ENCODE peak calls at places on chromosomes 2 and 18, in four cellular contexts. G is stimulated activated CD4-positive, alpha-beta T cell treated with anti-CD3 and anti-CD28 coated beads, Interleukin-12 subunit alpha, Interleukin-12 subunit beta, amount 100 ng/mL, for 48 hours; A is NCI-H1105; Y is upper lobe of right lung. I is an unnamed sample.

GRCh38 chr2:158519481-158519880 is 62.7 kb downstream of the PKP4 start:
- DNase-seq in Y (no peak), G (no peak), A (no peak), I (no peak)

GRCh38 chr2:85873679-85874078 is 15.1 kb downstream of the ST3GAL5 start:
- DNase-seq in G (no peak), Y (no peak), A (no peak), I (no peak)

GRCh38 chr2:33083671-33084387 is 137.1 kb downstream of the LTBP1 start:
- DNase-seq in G (no peak), Y (no peak), A (no peak), I (no peak)

GRCh38 chr2:186433777-186434432 is 52.2 kb upstream of the ZC3H15 start:
- DNase-seq in Y (no peak), A (no peak), G (no peak), I (no peak)

GRCh38 chr18:2891526-2892431 is 45.0 kb downstream of the EMILIN2 start:
- DNase-seq in A (no peak), G (no peak), Y (no peak), I (no peak)

GRCh38 chr2:136022747-136023146 is 37.3 kb upstream of the DARS1 start:
- DNase-seq in Y (no peak), A (no peak), G (no peak), I (no peak)

GRCh38 chr2:8779795-8780194 is 57.6 kb downstream of the KIDINS220 start:
- DNase-seq in A (no peak), G (no peak), Y (no peak), I (no peak)

GRCh38 chr2:196331816-196332215 is 160.4 kb upstream of the STK17B start:
- DNase-seq in G (no peak), A (no peak), Y (no peak), I (no peak)

GRCh38 chr2:84838434-84839145 is 42.3 kb downstream of the TRABD2A start:
- DNase-seq in Y (no peak), A (no peak), G (no peak), I (no peak)

GRCh38 chr18:75784413-75784812 is 356.9 kb upstream of the SMIM21 start:
- DNase-seq in A (no peak), G (no peak), Y (no peak), I (no peak)

GRCh38 chr2:49241991-49242390 is 87.7 kb upstream of the FSHR start:
- DNase-seq in Y (no peak), G (no peak), A (no peak), I (no peak)

GRCh38 chr18:48031011-48031480 is 100.6 kb upstream of the SMAD2 start:
- DNase-seq in Y (peak), G (no peak), A (peak), I (peak)

GRCh38 chr18:22650247-22650646 is 232.5 kb upstream of the CTAGE1 start:
- DNase-seq in A (no peak), Y (no peak), G (no peak), I (no peak)

GRCh38 chr18:79800353-79801180 is 2.8 kb downstream of the KCNG2 start:
- DNase-seq in Y (peak), A (no peak), G (no peak), I (no peak)

GRCh38 chr2:175567435-175568061 is 386.0 kb upstream of the ATP5MC3 start:
- DNase-seq in A (no peak), G (no peak), Y (no peak), I (no peak)

GRCh38 chr2:96802281-96802595 is 13.8 kb upstream of the CNNM3 start:
- DNase-seq in A (no peak), G (peak), Y (peak), I (no peak)

GRCh38 chr18:11529081-11529480 is 80.3 kb upstream of the SLC35G4 start:
- DNase-seq in A (no peak), G (no peak), Y (no peak), I (no peak)

GRCh38 chr2:241811952-241812729 is 3.1 kb downstream of the NEU4 start:
- DNase-seq in G (no peak), A (no peak), Y (peak), I (no peak)

GRCh38 chr2:73112026-73112912 is 479 bp downstream of the RAB11FIP5 start:
- DNase-seq in G (peak), Y (peak), A (no peak), I (peak)

GRCh38 chr2:216499641-216500218 is 1.1 kb downstream of the RPL37A start:
- DNase-seq in G (no peak), Y (no peak), A (no peak), I (no peak)

GRCh38 chr2:114525955-114526354 is 83.5 kb downstream of the DPP10 start:
- DNase-seq in Y (no peak), A (no peak), G (no peak), I (no peak)

GRCh38 chr2:52340185-52340584 is 1308.3 kb upstream of the NRXN1 start:
- DNase-seq in A (no peak), Y (no peak), G (no peak), I (no peak)

GRCh38 chr2:182444806-182445205 is 18.0 kb upstream of the PDE1A start:
- DNase-seq in G (no peak), A (no peak), Y (no peak), I (no peak)

GRCh38 chr2:147689510-147689909 is 155.3 kb upstream of the ACVR2A start:
- DNase-seq in Y (no peak), A (no peak), G (no peak), I (no peak)

GRCh38 chr2:130391872-130392670 is 36.2 kb downstream of the PTPN18 start:
- DNase-seq in Y (no peak), G (no peak), A (peak), I (no peak)

GRCh38 chr2:53473236-53473635 is 294.4 kb upstream of the CHAC2 start:
- DNase-seq in G (no peak), A (no peak), Y (no peak), I (peak)

GRCh38 chr2:121241466-121241865 is 43.5 kb downstream of the TFCP2L1 start:
- DNase-seq in A (no peak), Y (peak), G (no peak), I (no peak)

GRCh38 chr18:78549971-78550370 is 429.6 kb upstream of the SALL3 start:
- DNase-seq in Y (no peak), G (no peak), A (no peak), I (no peak)

GRCh38 chr18:10322408-10322807 is 132.0 kb upstream of the APCDD1 start:
- DNase-seq in G (no peak), A (no peak), Y (no peak), I (no peak)

GRCh38 chr2:65064728-65065552 is 8.7 kb downstream of the CEP68 start:
- DNase-seq in A (no peak), Y (peak), G (no peak), I (no peak)

GRCh38 chr2:101619191-101619591 is 78.3 kb upstream of the MAP4K4 start:
- DNase-seq in A (no peak), G (no peak), Y (peak), I (no peak)

GRCh38 chr2:128724547-128724946 is 405.9 kb upstream of the HS6ST1 start:
- DNase-seq in A (no peak), Y (no peak), G (no peak), I (no peak)

GRCh38 chr18:6022840-6023239 is 127.5 kb upstream of the TMEM200C start:
- DNase-seq in G (no peak), Y (no peak), A (no peak), I (no peak)

GRCh38 chr18:8704361-8705279 is 736 bp upstream of the MTCL1 start:
- DNase-seq in G (peak), A (peak), Y (peak), I (peak)